ENCODE peak calls at places on chromosomes 5 and 9, in five cellular contexts. One of them, this sample, is unnamed.

GRCh38 chr9:8653855-8654254 is 854.3 kb upstream of the DMAC1 start:
- DNase-seq in stimulated activated CD4-positive, alpha-beta T cell treated with anti-CD3 and anti-CD28 coated beads, TNF-alpha, amount 100 ng/mL, for 48 hours: no peak
- DNase-seq in AG08396: no peak
- DNase-seq in central memory CD8-positive, alpha-beta T cell: no peak
- DNase-seq in GM12891: no peak
- DNase-seq in this sample: no peak

GRCh38 chr9:112784020-112784788 is 33.6 kb downstream of the SNX30 start:
- DNase-seq in stimulated activated CD4-positive, alpha-beta T cell treated with anti-CD3 and anti-CD28 coated beads, TNF-alpha, amount 100 ng/mL, for 48 hours: no peak
- DNase-seq in AG08396: no peak
- DNase-seq in central memory CD8-positive, alpha-beta T cell: no peak
- DNase-seq in GM12891: no peak
- DNase-seq in this sample: no peak

GRCh38 chr5:158152151-158152550 is 293.2 kb upstream of the CLINT1 start:
- DNase-seq in stimulated activated CD4-positive, alpha-beta T cell treated with anti-CD3 and anti-CD28 coated beads, TNF-alpha, amount 100 ng/mL, for 48 hours: no peak
- DNase-seq in AG08396: no peak
- DNase-seq in central memory CD8-positive, alpha-beta T cell: no peak
- DNase-seq in GM12891: no peak
- DNase-seq in this sample: no peak

GRCh38 chr9:272251-273213 is 57.9 kb downstream of the DOCK8 start:
- DNase-seq in stimulated activated CD4-positive, alpha-beta T cell treated with anti-CD3 and anti-CD28 coated beads, TNF-alpha, amount 100 ng/mL, for 48 hours: peak; percentile 53
- DNase-seq in AG08396: no peak
- DNase-seq in central memory CD8-positive, alpha-beta T cell: peak; percentile 77
- DNase-seq in GM12891: peak; percentile 24
- DNase-seq in this sample: no peak

GRCh38 chr9:2853517-2853916 is 9.6 kb upstream of the PUM3 start:
- DNase-seq in stimulated activated CD4-positive, alpha-beta T cell treated with anti-CD3 and anti-CD28 coated beads, TNF-alpha, amount 100 ng/mL, for 48 hours: no peak
- DNase-seq in AG08396: no peak
- DNase-seq in central memory CD8-positive, alpha-beta T cell: no peak
- DNase-seq in GM12891: no peak
- DNase-seq in this sample: no peak

GRCh38 chr9:83706703-83707517 is 848 bp downstream of the UBQLN1 start:
- DNase-seq in stimulated activated CD4-positive, alpha-beta T cell treated with anti-CD3 and anti-CD28 coated beads, TNF-alpha, amount 100 ng/mL, for 48 hours: peak; percentile 49
- DNase-seq in AG08396: peak; percentile 25
- DNase-seq in central memory CD8-positive, alpha-beta T cell: peak; percentile 48
- DNase-seq in GM12891: peak; percentile 15
- DNase-seq in this sample: peak; percentile 29

GRCh38 chr9:134442486-134443168 is 116.4 kb downstream of the RXRA start:
- DNase-seq in stimulated activated CD4-positive, alpha-beta T cell treated with anti-CD3 and anti-CD28 coated beads, TNF-alpha, amount 100 ng/mL, for 48 hours: no peak
- DNase-seq in AG08396: peak; percentile 65
- DNase-seq in central memory CD8-positive, alpha-beta T cell: no peak
- DNase-seq in GM12891: no peak
- DNase-seq in this sample: peak; percentile 40

GRCh38 chr9:37465249-37466036 is at the start of gene ZBTB5:
- DNase-seq in stimulated activated CD4-positive, alpha-beta T cell treated with anti-CD3 and anti-CD28 coated beads, TNF-alpha, amount 100 ng/mL, for 48 hours: peak; percentile 98
- DNase-seq in AG08396: peak; percentile 97
- DNase-seq in central memory CD8-positive, alpha-beta T cell: peak; percentile 98
- DNase-seq in GM12891: peak; percentile 90
- DNase-seq in this sample: peak; percentile 96

GRCh38 chr5:115424030-115424429 is 120.5 kb downstream of the FEM1C start:
- DNase-seq in stimulated activated CD4-positive, alpha-beta T cell treated with anti-CD3 and anti-CD28 coated beads, TNF-alpha, amount 100 ng/mL, for 48 hours: no peak
- DNase-seq in AG08396: no peak
- DNase-seq in central memory CD8-positive, alpha-beta T cell: no peak
- DNase-seq in GM12891: no peak
- DNase-seq in this sample: no peak

GRCh38 chr9:126149661-126150060 is 177.0 kb upstream of the MVB12B start:
- DNase-seq in stimulated activated CD4-positive, alpha-beta T cell treated with anti-CD3 and anti-CD28 coated beads, TNF-alpha, amount 100 ng/mL, for 48 hours: no peak
- DNase-seq in AG08396: peak; percentile 1
- DNase-seq in central memory CD8-positive, alpha-beta T cell: no peak
- DNase-seq in GM12891: no peak
- DNase-seq in this sample: no peak

GRCh38 chr5:108726446-108727091 is 21.1 kb upstream of the FER start:
- DNase-seq in stimulated activated CD4-positive, alpha-beta T cell treated with anti-CD3 and anti-CD28 coated beads, TNF-alpha, amount 100 ng/mL, for 48 hours: no peak
- DNase-seq in AG08396: no peak
- DNase-seq in central memory CD8-positive, alpha-beta T cell: no peak
- DNase-seq in GM12891: no peak
- DNase-seq in this sample: no peak

GRCh38 chr9:98654247-98654646 is 54.5 kb downstream of the GABBR2 start:
- DNase-seq in stimulated activated CD4-positive, alpha-beta T cell treated with anti-CD3 and anti-CD28 coated beads, TNF-alpha, amount 100 ng/mL, for 48 hours: no peak
- DNase-seq in AG08396: peak; percentile 52
- DNase-seq in central memory CD8-positive, alpha-beta T cell: no peak
- DNase-seq in GM12891: no peak
- DNase-seq in this sample: no peak

GRCh38 chr9:83355024-83355444 is 183.2 kb downstream of the FRMD3 start:
- DNase-seq in stimulated activated CD4-positive, alpha-beta T cell treated with anti-CD3 and anti-CD28 coated beads, TNF-alpha, amount 100 ng/mL, for 48 hours: no peak
- DNase-seq in AG08396: peak; percentile 21
- DNase-seq in central memory CD8-positive, alpha-beta T cell: no peak
- DNase-seq in GM12891: no peak
- DNase-seq in this sample: no peak

GRCh38 chr5:8905021-8905420 is 640.9 kb downstream of the SEMA5A start:
- DNase-seq in stimulated activated CD4-positive, alpha-beta T cell treated with anti-CD3 and anti-CD28 coated beads, TNF-alpha, amount 100 ng/mL, for 48 hours: no peak
- DNase-seq in AG08396: no peak
- DNase-seq in central memory CD8-positive, alpha-beta T cell: no peak
- DNase-seq in GM12891: no peak
- DNase-seq in this sample: no peak

GRCh38 chr9:136944094-136944518 is 432 bp downstream of the FBXW5 start:
- DNase-seq in stimulated activated CD4-positive, alpha-beta T cell treated with anti-CD3 and anti-CD28 coated beads, TNF-alpha, amount 100 ng/mL, for 48 hours: peak; percentile 21
- DNase-seq in AG08396: peak; percentile 92
- DNase-seq in central memory CD8-positive, alpha-beta T cell: no peak
- DNase-seq in GM12891: peak; percentile 88
- DNase-seq in this sample: peak; percentile 45

GRCh38 chr5:9947231-9947693 is 302.4 kb downstream of the ATPSCKMT start:
- DNase-seq in stimulated activated CD4-positive, alpha-beta T cell treated with anti-CD3 and anti-CD28 coated beads, TNF-alpha, amount 100 ng/mL, for 48 hours: no peak
- DNase-seq in AG08396: no peak
- DNase-seq in central memory CD8-positive, alpha-beta T cell: no peak
- DNase-seq in GM12891: no peak
- DNase-seq in this sample: no peak

GRCh38 chr9:106753155-106753671 is 109.8 kb upstream of the ZNF462 start:
- DNase-seq in stimulated activated CD4-positive, alpha-beta T cell treated with anti-CD3 and anti-CD28 coated beads, TNF-alpha, amount 100 ng/mL, for 48 hours: no peak
- DNase-seq in AG08396: no peak
- DNase-seq in central memory CD8-positive, alpha-beta T cell: no peak
- DNase-seq in GM12891: peak; percentile 26
- DNase-seq in this sample: no peak

GRCh38 chr5:1665231-1665630 is 134.4 kb downstream of the MRPL36 start:
- DNase-seq in stimulated activated CD4-positive, alpha-beta T cell treated with anti-CD3 and anti-CD28 coated beads, TNF-alpha, amount 100 ng/mL, for 48 hours: no peak
- DNase-seq in AG08396: no peak
- DNase-seq in central memory CD8-positive, alpha-beta T cell: no peak
- DNase-seq in GM12891: no peak
- DNase-seq in this sample: no peak

GRCh38 chr5:56518820-56519219 is 285.7 kb upstream of the ANKRD55 start:
- DNase-seq in stimulated activated CD4-positive, alpha-beta T cell treated with anti-CD3 and anti-CD28 coated beads, TNF-alpha, amount 100 ng/mL, for 48 hours: no peak
- DNase-seq in AG08396: no peak
- DNase-seq in central memory CD8-positive, alpha-beta T cell: no peak
- DNase-seq in GM12891: no peak
- DNase-seq in this sample: no peak

GRCh38 chr9:6024035-6024554 is 8.7 kb upstream of the RANBP6 start:
- DNase-seq in stimulated activated CD4-positive, alpha-beta T cell treated with anti-CD3 and anti-CD28 coated beads, TNF-alpha, amount 100 ng/mL, for 48 hours: peak; percentile 8
- DNase-seq in AG08396: peak; percentile 17
- DNase-seq in central memory CD8-positive, alpha-beta T cell: no peak
- DNase-seq in GM12891: peak; percentile 12
- DNase-seq in this sample: peak; percentile 45

GRCh38 chr9:114035845-114036785 is 42.0 kb downstream of the AMBP start:
- DNase-seq in stimulated activated CD4-positive, alpha-beta T cell treated with anti-CD3 and anti-CD28 coated beads, TNF-alpha, amount 100 ng/mL, for 48 hours: no peak
- DNase-seq in AG08396: no peak
- DNase-seq in central memory CD8-positive, alpha-beta T cell: no peak
- DNase-seq in GM12891: no peak
- DNase-seq in this sample: no peak

GRCh38 chr9:114574438-114574837 is 13.1 kb upstream of the ATP6V1G1 start:
- DNase-seq in stimulated activated CD4-positive, alpha-beta T cell treated with anti-CD3 and anti-CD28 coated beads, TNF-alpha, amount 100 ng/mL, for 48 hours: no peak
- DNase-seq in AG08396: no peak
- DNase-seq in central memory CD8-positive, alpha-beta T cell: no peak
- DNase-seq in GM12891: no peak
- DNase-seq in this sample: no peak

GRCh38 chr9:16202221-16202620 is 649.4 kb downstream of the CCDC171 start:
- DNase-seq in stimulated activated CD4-positive, alpha-beta T cell treated with anti-CD3 and anti-CD28 coated beads, TNF-alpha, amount 100 ng/mL, for 48 hours: no peak
- DNase-seq in AG08396: no peak
- DNase-seq in central memory CD8-positive, alpha-beta T cell: no peak
- DNase-seq in GM12891: no peak
- DNase-seq in this sample: no peak

GRCh38 chr9:104868687-104869404 is 59.1 kb downstream of the ABCA1 start:
- DNase-seq in stimulated activated CD4-positive, alpha-beta T cell treated with anti-CD3 and anti-CD28 coated beads, TNF-alpha, amount 100 ng/mL, for 48 hours: no peak
- DNase-seq in AG08396: peak; percentile 90
- DNase-seq in central memory CD8-positive, alpha-beta T cell: no peak
- DNase-seq in GM12891: peak; percentile 74
- DNase-seq in this sample: peak; percentile 63

GRCh38 chr5:108681079-108681921 is 66.4 kb upstream of the FER start:
- DNase-seq in stimulated activated CD4-positive, alpha-beta T cell treated with anti-CD3 and anti-CD28 coated beads, TNF-alpha, amount 100 ng/mL, for 48 hours: peak; percentile 8
- DNase-seq in AG08396: peak; percentile 54
- DNase-seq in central memory CD8-positive, alpha-beta T cell: no peak
- DNase-seq in GM12891: peak; percentile 18
- DNase-seq in this sample: peak; percentile 72

GRCh38 chr9:110744753-110745522 is 76.3 kb downstream of the MUSK start:
- DNase-seq in stimulated activated CD4-positive, alpha-beta T cell treated with anti-CD3 and anti-CD28 coated beads, TNF-alpha, amount 100 ng/mL, for 48 hours: no peak
- DNase-seq in AG08396: peak; percentile 75
- DNase-seq in central memory CD8-positive, alpha-beta T cell: no peak
- DNase-seq in GM12891: no peak
- DNase-seq in this sample: no peak

GRCh38 chr9:111237447-111237846 is 92.6 kb downstream of the OR2K2 start:
- DNase-seq in stimulated activated CD4-positive, alpha-beta T cell treated with anti-CD3 and anti-CD28 coated beads, TNF-alpha, amount 100 ng/mL, for 48 hours: no peak
- DNase-seq in AG08396: no peak
- DNase-seq in central memory CD8-positive, alpha-beta T cell: no peak
- DNase-seq in GM12891: no peak
- DNase-seq in this sample: no peak

GRCh38 chr5:60844429-60844890 is 391 bp upstream of the ELOVL7 start:
- DNase-seq in stimulated activated CD4-positive, alpha-beta T cell treated with anti-CD3 and anti-CD28 coated beads, TNF-alpha, amount 100 ng/mL, for 48 hours: no peak
- DNase-seq in AG08396: peak; percentile 52
- DNase-seq in central memory CD8-positive, alpha-beta T cell: no peak
- DNase-seq in GM12891: no peak
- DNase-seq in this sample: no peak

GRCh38 chr9:124295097-124295794 is 37.5 kb downstream of the NEK6 start:
- DNase-seq in stimulated activated CD4-positive, alpha-beta T cell treated with anti-CD3 and anti-CD28 coated beads, TNF-alpha, amount 100 ng/mL, for 48 hours: no peak
- DNase-seq in AG08396: no peak
- DNase-seq in central memory CD8-positive, alpha-beta T cell: no peak
- DNase-seq in GM12891: peak; percentile 61
- DNase-seq in this sample: no peak

GRCh38 chr9:133657120-133657661 is 21.0 kb downstream of the DBH start:
- DNase-seq in stimulated activated CD4-positive, alpha-beta T cell treated with anti-CD3 and anti-CD28 coated beads, TNF-alpha, amount 100 ng/mL, for 48 hours: no peak
- DNase-seq in AG08396: no peak
- DNase-seq in central memory CD8-positive, alpha-beta T cell: no peak
- DNase-seq in GM12891: no peak
- DNase-seq in this sample: no peak

This sample was measured in HT-29.